ENCODE peak calls at places on chromosomes 4 and X, in four cellular contexts. E, Q, I and G are unnamed samples.

GRCh38 chr4:113026556-113026955 is 22.9 kb upstream of the ANK2 start:
- DNase-seq in E (peak), Q (peak), I (no peak), G (no peak)

GRCh38 chr4:25795566-25796454 is 67.0 kb downstream of the SEL1L3 start:
- DNase-seq in E (peak), Q (peak), I (no peak), G (no peak)

GRCh38 chrX:14420876-14421275 is 108.5 kb upstream of the GLRA2 start:
- DNase-seq in E (no peak), Q (no peak), I (no peak), G (no peak)

GRCh38 chrX:124223524-124223923 is 108.9 kb upstream of the TEX13D start:
- DNase-seq in E (no peak), Q (no peak), I (no peak), G (no peak)

GRCh38 chr4:157992038-157992706 is 180.7 kb downstream of the GASK1B start:
- DNase-seq in E (peak), Q (peak), I (no peak), G (peak)

GRCh38 chrX:5775985-5776384 is 452.7 kb downstream of the NLGN4X start:
- DNase-seq in E (no peak), Q (no peak), I (no peak), G (no peak)

GRCh38 chr4:27018076-27018475 is 157.4 kb downstream of the STIM2 start:
- DNase-seq in E (no peak), Q (no peak), I (no peak), G (no peak)

GRCh38 chr4:185263419-185263818 is 54.0 kb downstream of the SNX25 start:
- DNase-seq in E (no peak), Q (no peak), I (no peak), G (no peak)

GRCh38 chrX:8864151-8864550 is 63.0 kb upstream of the FAM9A start:
- DNase-seq in E (no peak), Q (no peak), I (no peak), G (no peak)

GRCh38 chr4:86967061-86967460 is 32.2 kb downstream of the AFF1 start:
- DNase-seq in E (no peak), Q (no peak), I (no peak), G (no peak)

GRCh38 chr4:185379326-185380295 is 16.1 kb downstream of the LRP2BP start:
- DNase-seq in E (no peak), Q (no peak), I (no peak), G (no peak)

GRCh38 chrX:108071578-108071977 is 19.8 kb downstream of the PSMD10 start:
- DNase-seq in E (no peak), Q (no peak), I (no peak), G (no peak)

GRCh38 chrX:8738588-8739189 is 6.8 kb upstream of the ANOS1 start:
- DNase-seq in E (peak), Q (peak), I (no peak), G (no peak)

GRCh38 chr4:47054130-47054529 is 22.8 kb downstream of the GABRB1 start:
- DNase-seq in E (no peak), Q (no peak), I (no peak), G (no peak)

GRCh38 chrX:136227074-136227473 is 24.1 kb downstream of the MAP7D3 start:
- DNase-seq in E (no peak), Q (no peak), I (no peak), G (no peak)

GRCh38 chr4:123444298-123444731 is 47.7 kb downstream of the SPRY1 start:
- DNase-seq in E (no peak), Q (no peak), I (no peak), G (no peak)

GRCh38 chr4:23337292-23337691 is 552.6 kb downstream of the PPARGC1A start:
- DNase-seq in E (no peak), Q (no peak), I (no peak), G (no peak)

GRCh38 chr4:148704291-148704690 is 262.1 kb upstream of the NR3C2 start:
- DNase-seq in E (no peak), Q (no peak), I (no peak), G (no peak)

GRCh38 chrX:12372111-12372510 is 233.8 kb downstream of the FRMPD4 start:
- DNase-seq in E (peak), Q (no peak), I (no peak), G (no peak)

GRCh38 chrX:124530803-124531202 is 184.4 kb downstream of the SH2D1A start:
- DNase-seq in E (no peak), Q (no peak), I (no peak), G (no peak)

GRCh38 chrX:39757971-39758370 is 339.8 kb downstream of the BCOR start:
- DNase-seq in E (peak), Q (peak), I (no peak), G (peak)

GRCh38 chr4:119035941-119036737 is 99.5 kb upstream of the MYOZ2 start:
- DNase-seq in E (peak), Q (peak), I (no peak), G (no peak)

GRCh38 chrX:30620980-30621716 is 32.1 kb upstream of the GK start:
- DNase-seq in E (peak), Q (peak), I (no peak), G (peak)

GRCh38 chr4:144556636-144557035 is 89.3 kb upstream of the HHIP start:
- DNase-seq in E (no peak), Q (no peak), I (no peak), G (no peak)

GRCh38 chr4:102404551-102404969 is 59.3 kb upstream of the SLC39A8 start:
- DNase-seq in E (peak), Q (no peak), I (no peak), G (peak)

GRCh38 chr4:137510866-137511265 is 21.4 kb downstream of the PCDH18 start:
- DNase-seq in E (peak), Q (peak), I (no peak), G (peak)

GRCh38 chrX:26845051-26845450 is 618.1 kb downstream of the PPP4R3C start:
- DNase-seq in E (peak), Q (peak), I (no peak), G (no peak)

GRCh38 chrX:989959-990510 is 222.4 kb downstream of the CRLF2 start:
- DNase-seq in E (peak), Q (no peak), I (peak), G (peak)
- H3K4me3 ChIP-seq in E (no peak), Q (no peak), I (no peak), G (no peak)

GRCh38 chrX:72130762-72131231 is 918 bp downstream of the RTL5 start:
- DNase-seq in E (no peak), Q (no peak), I (peak), G (no peak)
- H3K4me3 ChIP-seq in E (peak), Q (peak), I (peak), G (peak)

GRCh38 chr4:140732780-140733179 is 23.4 kb downstream of the TBC1D9 start:
- DNase-seq in E (no peak), Q (no peak), I (no peak), G (no peak)
- H3K4me3 ChIP-seq in E (no peak), Q (no peak), I (no peak), G (no peak)

GRCh38 chr4:55866973-55867574 is 13.6 kb downstream of the EXOC1 start:
- DNase-seq in E (peak), Q (peak), I (no peak), G (peak)
- H3K4me3 ChIP-seq in E (no peak), Q (peak), I (no peak), G (no peak)